ENCODE peak calls at places on chromosomes 12 and 14, in five cellular contexts. G is H1, H is DND-41, E is MM.1S, B is GM23338. Z is an unnamed sample.

GRCh38 chr14:90397401-90398314 is 829 bp downstream of the CALM1 start:
- DNase-seq in G (peak; percentile 65), E (peak; percentile 31), H (peak; percentile 91), B (peak; percentile 56), Z (peak; percentile 86)

GRCh38 chr14:70086685-70087379 is 101.9 kb downstream of the SLC8A3 start:
- DNase-seq in G (no peak), E (peak; percentile 6), B (peak; percentile 74), H (peak; percentile 9), Z (peak; percentile 77)

GRCh38 chr14:62674833-62675232 is 370.4 kb downstream of the KCNH5 start:
- DNase-seq in G (no peak), H (no peak), B (no peak), E (no peak), Z (peak; percentile 47)

GRCh38 chr14:56810341-56810740 is at the start of gene OTX2:
- DNase-seq in H (no peak), E (no peak), B (peak; percentile 50), G (no peak), Z (no peak)

GRCh38 chr12:93982847-93983315 is 165.5 kb upstream of the PLXNC1 start:
- DNase-seq in B (no peak), H (peak; percentile 88), E (no peak), G (no peak), Z (no peak)

GRCh38 chr12:99822273-99822672 is 162.5 kb downstream of the ANKS1B start:
- DNase-seq in G (no peak), H (no peak), E (no peak), B (peak; percentile 25), Z (no peak)

GRCh38 chr14:59582845-59583509 is 6.4 kb upstream of the CCDC175 start:
- DNase-seq in G (peak; percentile 67), H (no peak), B (peak; percentile 73), E (no peak), Z (no peak)

GRCh38 chr14:44300911-44301310 is 206.2 kb downstream of the FSCB start:
- DNase-seq in B (no peak), G (no peak), E (no peak), H (no peak), Z (no peak)

GRCh38 chr14:34971381-34971780 is 11.4 kb upstream of the SRP54 start:
- DNase-seq in G (no peak), H (no peak), E (no peak), B (no peak), Z (no peak)

GRCh38 chr12:26936559-26937442 is 980 bp downstream of the INTS13 start:
- DNase-seq in E (peak; percentile 28), B (no peak), G (no peak), H (peak; percentile 38), Z (peak; percentile 49)

GRCh38 chr12:34603382-34604035 is 581.2 kb downstream of the ALG10 start:
- DNase-seq in E (no peak), B (no peak), G (no peak), H (no peak), Z (no peak)

GRCh38 chr14:56112781-56113180 is 5.4 kb upstream of the PELI2 start:
- DNase-seq in H (no peak), B (no peak), E (no peak), G (no peak), Z (no peak)

GRCh38 chr12:39813776-39814175 is 194.2 kb upstream of the ABCD2 start:
- DNase-seq in E (no peak), B (no peak), G (no peak), H (no peak), Z (no peak)

GRCh38 chr14:74569826-74570591 is 42.0 kb downstream of the LTBP2 start:
- DNase-seq in B (no peak), H (no peak), G (no peak), E (no peak), Z (no peak)

GRCh38 chr12:15650399-15651128 is 138.6 kb downstream of the EPS8 start:
- DNase-seq in H (no peak), E (no peak), B (no peak), G (no peak), Z (no peak)

GRCh38 chr12:85814116-85814515 is 22.1 kb downstream of the RASSF9 start:
- DNase-seq in B (no peak), G (no peak), E (no peak), H (no peak), Z (no peak)

GRCh38 chr14:84399296-84399910 is 1130.5 kb upstream of the FLRT2 start:
- DNase-seq in E (no peak), H (no peak), G (no peak), B (no peak), Z (no peak)

GRCh38 chr14:89922549-89922907 is 32.0 kb downstream of the EFCAB11 start:
- DNase-seq in G (no peak), E (no peak), H (no peak), B (no peak), Z (no peak)

GRCh38 chr12:7497661-7498060 is 5.9 kb downstream of the CD163 start:
- DNase-seq in H (no peak), B (peak; percentile 36), G (no peak), E (no peak), Z (no peak)

GRCh38 chr12:63894132-63894531 is 49.6 kb downstream of the SRGAP1 start:
- DNase-seq in H (no peak), E (no peak), G (no peak), B (no peak), Z (no peak)

GRCh38 chr14:102415671-102416070 is 52.9 kb downstream of the TECPR2 start:
- DNase-seq in E (no peak), H (no peak), G (no peak), B (no peak), Z (no peak)

GRCh38 chr12:19190292-19191031 is 60.9 kb downstream of the PLEKHA5 start:
- DNase-seq in H (no peak), G (no peak), E (no peak), B (no peak), Z (peak; percentile 89)

GRCh38 chr14:89201645-89202044 is 215.4 kb downstream of the FOXN3 start:
- DNase-seq in B (no peak), H (peak; percentile 85), E (no peak), G (no peak), Z (no peak)

GRCh38 chr12:88805286-88805685 is 225.0 kb upstream of the KITLG start:
- DNase-seq in B (no peak), E (no peak), H (no peak), G (no peak), Z (no peak)

GRCh38 chr12:27975222-27976136 is 2.9 kb upstream of the PTHLH start:
- DNase-seq in E (no peak), H (no peak), B (peak; percentile 73), G (peak; percentile 78), Z (no peak)

GRCh38 chr14:25953532-25954144 is 644.2 kb downstream of the NOVA1 start:
- DNase-seq in H (no peak), G (no peak), B (no peak), E (no peak), Z (no peak)

GRCh38 chr14:87059060-87059827 is 933.7 kb downstream of the GALC start:
- DNase-seq in E (no peak), H (no peak), G (no peak), B (no peak), Z (peak; percentile 85)

GRCh38 chr14:90439874-90440442 is 43.1 kb downstream of the CALM1 start:
- DNase-seq in B (peak; percentile 60), E (no peak), H (no peak), G (no peak), Z (no peak)

GRCh38 chr14:77808250-77808649 is 8.3 kb downstream of the ADCK1 start:
- DNase-seq in E (no peak), H (no peak), B (no peak), G (no peak), Z (no peak)

GRCh38 chr12:87670448-87670847 is 358.8 kb downstream of the C12orf50 start:
- DNase-seq in B (peak; percentile 15), G (no peak), E (no peak), H (no peak), Z (peak; percentile 51)

DNA sequence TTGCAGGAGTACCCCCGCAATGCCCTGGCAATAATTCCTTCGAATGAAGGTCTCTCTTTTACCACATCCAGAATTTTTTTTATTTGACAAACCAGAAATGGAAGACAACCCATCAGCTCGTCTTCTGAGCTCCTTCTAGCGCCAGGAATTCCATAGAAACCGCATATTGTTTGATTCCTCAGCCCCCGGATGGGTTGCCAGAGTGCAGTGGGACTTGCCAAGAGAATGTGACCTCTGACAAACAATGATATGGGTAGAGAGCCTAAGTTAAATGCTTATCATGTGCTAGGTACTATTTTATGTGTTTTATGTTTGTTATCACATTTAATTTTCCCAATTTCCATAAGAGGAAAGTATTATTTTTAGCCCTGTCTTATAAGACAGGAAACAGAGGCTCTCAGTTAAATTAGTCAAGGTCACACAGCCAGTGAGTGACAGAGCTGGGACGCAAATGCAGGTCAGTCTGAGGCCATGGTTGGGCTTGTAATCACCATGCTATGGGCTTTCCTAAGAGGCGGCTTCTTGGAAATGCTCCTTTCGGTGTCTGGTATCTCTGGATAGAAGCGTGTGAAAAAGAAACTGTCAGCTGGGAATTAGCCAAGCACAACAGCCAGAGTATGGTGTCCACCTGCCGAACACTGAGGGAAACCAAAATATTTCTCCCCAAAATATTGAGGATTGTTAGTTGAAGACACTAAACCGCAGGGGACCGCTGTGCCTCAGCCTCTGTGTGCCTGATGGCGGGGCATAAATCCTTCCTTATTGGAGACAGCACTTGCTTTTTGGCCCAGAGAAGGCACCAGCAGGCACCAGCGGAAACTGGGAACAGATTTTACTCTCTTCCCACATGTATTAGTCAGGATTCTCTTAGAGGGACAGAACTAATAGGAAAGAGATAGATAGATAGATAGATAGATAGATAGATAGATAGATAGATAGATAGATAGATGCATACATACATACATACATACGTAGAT is 29.4 kb upstream of the ETFBKMT start:
- DNase-seq in H (no peak), B (peak; percentile 14), E (no peak), G (no peak), Z (no peak)
- H2AFZ ChIP-seq in H (no peak overlapping the region), B (no peak overlapping the region), E (no peak overlapping the region), G (no peak overlapping the region), Z (no peak overlapping the region)

DNA sequence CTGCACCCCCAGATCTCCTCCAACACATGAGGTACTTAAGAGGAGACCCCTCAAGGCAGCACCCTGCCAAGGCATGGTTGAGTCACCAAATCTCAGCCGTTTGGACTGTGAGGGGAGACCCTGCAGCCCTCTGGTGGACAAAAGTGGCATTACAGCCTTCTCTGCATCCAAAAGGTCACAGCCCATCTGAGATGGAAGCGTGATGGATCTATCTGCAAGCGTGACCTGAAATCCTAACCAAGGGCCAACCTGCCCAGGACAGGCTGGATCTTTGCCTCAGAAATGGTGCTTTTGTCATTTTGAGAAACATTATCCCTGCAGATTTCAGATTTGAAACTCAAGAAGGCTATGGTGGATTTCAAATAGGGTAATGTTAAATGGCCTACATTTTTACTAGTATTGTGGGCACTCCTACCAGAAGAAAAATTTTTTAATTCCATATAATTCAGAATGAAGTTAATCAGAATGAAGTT is 23.7 kb upstream of the DHRS4 start:
- DNase-seq in B (peak; percentile 94), G (peak; percentile 97), E (peak; percentile 27), H (peak; percentile 83), Z (peak; percentile 95)
- H3K27ac ChIP-seq in B (no peak overlapping the region), G (no peak overlapping the region), E (no peak overlapping the region), H (no peak overlapping the region), Z (no peak overlapping the region)

DNA sequence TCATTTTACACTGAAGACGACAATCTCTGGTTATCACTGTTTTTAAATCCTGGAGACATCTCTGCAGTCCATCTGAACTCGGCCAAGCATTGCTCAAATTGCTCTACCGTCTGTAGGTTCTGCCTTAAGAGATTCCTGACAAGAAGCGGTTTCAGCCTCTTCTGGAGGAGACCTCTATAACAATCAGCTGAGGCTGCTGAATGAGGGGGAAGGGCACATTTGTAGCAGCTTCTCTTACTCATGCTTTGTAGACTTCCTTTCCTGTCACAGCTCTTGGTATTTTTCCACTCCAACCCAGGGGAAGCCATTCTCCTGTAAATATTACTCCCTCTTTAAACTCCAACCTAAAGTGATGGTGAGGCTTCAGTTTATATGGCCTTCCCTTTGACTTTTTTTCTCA is 3.0 kb downstream of the ARG2 start:
- DNase-seq in B (peak; percentile 77), H (peak; percentile 55), E (no peak), G (no peak), Z (no peak)
- H2AFZ ChIP-seq in B (no peak overlapping the region), H (peak overlapping the region; percentile 62), E (no peak overlapping the region), G (no peak overlapping the region), Z (no peak overlapping the region)

GRCh38 chr14:20539906-20540305 is 20.9 kb downstream of the RNASE9 start:
- DNase-seq in G (no peak), E (no peak), B (no peak), H (no peak), Z (no peak)
- H3K27ac ChIP-seq in G (no peak overlapping the region), E (no peak overlapping the region), B (no peak overlapping the region), H (no peak overlapping the region), Z (no peak overlapping the region)